ENCODE peak calls at places on chromosomes 2 and 18, in eight cellular contexts. Z is thoracic aorta; L is A549; X is spleen; M is CD8-positive, alpha-beta memory T cell; F is PC-9; G is aorta; D is naive thymus-derived CD4-positive, alpha-beta T cell. R is an unnamed sample. For H3K4me1, the result is how much of the 10 kb centered on the place peaks cover.

GRCh38 chr2:124804014-124804940 is 779.2 kb downstream of the CNTNAP5 start:
- DNase-seq in Z (no peak), L (peak), X (no peak), M (no peak), F (no peak), G (no peak), D (no peak), R (no peak)

GRCh38 chr2:143034292-143035074 is 94.7 kb upstream of the ARHGAP15 start:
- DNase-seq in Z (no peak), L (peak), X (no peak), M (peak), F (peak), G (no peak), D (no peak), R (peak)

GRCh38 chr2:172096661-172097547 is 5.8 kb downstream of the DLX2 start:
- DNase-seq in Z (no peak), L (no peak), X (no peak), M (no peak), F (no peak), G (peak), D (no peak), R (no peak)

GRCh38 chr2:188518391-188518790 is 226.7 kb downstream of the GULP1 start:
- DNase-seq in Z (no peak), L (no peak), X (no peak), M (no peak), F (no peak), G (no peak), D (no peak), R (no peak)

GRCh38 chr2:19787134-19787533 is 114.6 kb downstream of the TTC32 start:
- DNase-seq in Z (no peak), L (no peak), X (no peak), M (no peak), F (peak), G (no peak), D (no peak), R (no peak)

GRCh38 chr18:27728659-27729058 is 448.3 kb downstream of the CDH2 start:
- DNase-seq in Z (no peak), L (no peak), X (no peak), M (no peak), F (no peak), G (no peak), D (no peak), R (no peak)

GRCh38 chr2:124639524-124639923 is 614.4 kb downstream of the CNTNAP5 start:
- DNase-seq in Z (no peak), L (no peak), X (no peak), M (no peak), F (no peak), G (no peak), D (no peak), R (no peak)

GRCh38 chr2:54903736-54904554 is 146.3 kb downstream of the RTN4 start:
- DNase-seq in Z (peak), L (peak), X (no peak), M (peak), F (peak), G (peak), D (no peak), R (no peak)

GRCh38 chr18:59893971-59894370 is 5.8 kb upstream of the PMAIP1 start:
- DNase-seq in Z (no peak), L (no peak), X (no peak), M (no peak), F (no peak), G (no peak), D (no peak), R (no peak)

GRCh38 chr2:227462463-227462951 is 9.4 kb upstream of the AGFG1 start:
- DNase-seq in Z (no peak), L (no peak), X (no peak), M (no peak), F (peak), G (no peak), D (no peak), R (no peak)

GRCh38 chr2:224781400-224781799 is 65.2 kb upstream of the CCDC195 start:
- DNase-seq in Z (no peak), L (no peak), X (no peak), M (no peak), F (no peak), G (no peak), D (no peak), R (no peak)

GRCh38 chr18:31112804-31113203 is 10.6 kb upstream of the DSC2 start:
- DNase-seq in Z (no peak), L (no peak), X (no peak), M (no peak), F (no peak), G (no peak), D (no peak), R (no peak)

GRCh38 chr2:207768891-207769596 is 662 bp downstream of the FZD5 start:
- DNase-seq in Z (no peak), L (peak), X (peak), M (no peak), F (peak), G (no peak), D (no peak), R (no peak)

GRCh38 chr18:62505669-62506494 is 16.9 kb upstream of the ZCCHC2 start:
- DNase-seq in Z (no peak), L (no peak), X (peak), M (no peak), F (no peak), G (no peak), D (no peak), R (no peak)

GRCh38 chr2:86020984-86021383 is 84.7 kb downstream of the POLR1A start:
- DNase-seq in Z (no peak), L (no peak), X (peak), M (no peak), F (no peak), G (peak), D (no peak), R (no peak)

GRCh38 chr2:14072338-14072737 is 560.2 kb upstream of the LRATD1 start:
- DNase-seq in Z (no peak), L (no peak), X (no peak), M (no peak), F (peak), G (no peak), D (no peak), R (no peak)

GRCh38 chr18:77495982-77496690 is 246.5 kb downstream of the GALR1 start:
- DNase-seq in Z (no peak), L (no peak), X (no peak), M (no peak), F (no peak), G (no peak), D (no peak), R (no peak)

GRCh38 chr2:104766683-104767082 is 87.2 kb upstream of the POU3F3 start:
- DNase-seq in Z (no peak), L (no peak), X (no peak), M (no peak), F (no peak), G (no peak), D (no peak), R (no peak)

GRCh38 chr2:72211777-72212515 is 64.3 kb upstream of the CYP26B1 start:
- DNase-seq in Z (no peak), L (no peak), X (no peak), M (no peak), F (no peak), G (no peak), D (no peak), R (no peak)

GRCh38 chr2:225737556-225737955 is 338.0 kb downstream of the NYAP2 start:
- DNase-seq in Z (no peak), L (no peak), X (no peak), M (no peak), F (peak), G (no peak), D (no peak), R (no peak)

GRCh38 chr2:161358838-161359237 is 50.6 kb downstream of the PSMD14 start:
- DNase-seq in Z (no peak), L (no peak), X (no peak), M (no peak), F (no peak), G (no peak), D (no peak), R (no peak)

GRCh38 chr18:45050712-45051639 is 370.3 kb downstream of the SETBP1 start:
- DNase-seq in Z (no peak), L (peak), X (no peak), M (no peak), F (peak), G (no peak), D (no peak), R (no peak)

GRCh38 chr2:100554788-100555407 is 7.9 kb upstream of the PDCL3 start:
- DNase-seq in Z (no peak), L (no peak), X (peak), M (peak), F (no peak), G (no peak), D (peak), R (no peak)

GRCh38 chr18:23267447-23267776 is 132.1 kb downstream of the CABLES1 start:
- DNase-seq in Z (no peak), L (no peak), X (no peak), M (no peak), F (no peak), G (no peak), D (no peak), R (no peak)

GRCh38 chr18:42030586-42031182 is 75.7 kb downstream of the PIK3C3 start:
- DNase-seq in Z (no peak), L (peak), X (no peak), M (no peak), F (no peak), G (no peak), D (no peak), R (no peak)

GRCh38 chr2:285506-285905 is 2.4 kb downstream of the ALKAL2 start:
- DNase-seq in Z (no peak), L (no peak), X (no peak), M (no peak), F (no peak), G (no peak), D (no peak), R (no peak)

GRCh38 chr2:190550137-190550536 is 15.6 kb upstream of the NEMP2 start:
- DNase-seq in Z (no peak), L (no peak), X (no peak), M (no peak), F (no peak), G (no peak), D (no peak), R (no peak)

GRCh38 chr2:190547914-190548313 is 13.4 kb upstream of the NEMP2 start:
- DNase-seq in Z (no peak), L (no peak), X (no peak), M (no peak), F (no peak), G (no peak), D (no peak), R (no peak)

GRCh38 chr2:190546734-190547133 is 12.2 kb upstream of the NEMP2 start:
- DNase-seq in Z (no peak), L (no peak), X (no peak), M (no peak), F (no peak), G (no peak), D (no peak), R (no peak)

GRCh38 chr2:190545082-190545481 is 10.6 kb upstream of the NEMP2 start:
- DNase-seq in Z (no peak), L (no peak), X (no peak), M (no peak), F (no peak), G (no peak), D (no peak), R (no peak)

GRCh38 chr2:190545756-190546385 is 11.3 kb upstream of the NEMP2 start:
- DNase-seq in Z (no peak), L (no peak), X (no peak), M (no peak), F (no peak), G (no peak), D (no peak), R (no peak)
- H3K27ac ChIP-seq in Z (peak), L (no peak), X (no peak), M (no peak), F (no peak), G (peak), D (no peak), R (no peak)

GRCh38 chr2:127413200-127413599 is 5.0 kb upstream of the PROC start:
- DNase-seq in Z (no peak), L (no peak), X (no peak), M (no peak), F (no peak), G (no peak), D (no peak), R (no peak)

GRCh38 chr2:127408004-127408806 is 10.0 kb upstream of the PROC start:
- DNase-seq in Z (peak), L (peak), X (peak), M (peak), F (peak), G (peak), D (peak), R (peak)

GRCh38 chr2:127408807-127409099 is 9.5 kb upstream of the PROC start:
- DNase-seq in Z (no peak), L (no peak), X (no peak), M (no peak), F (no peak), G (no peak), D (no peak), R (no peak)

GRCh38 chr2:127411609-127412370 is 6.4 kb upstream of the PROC start:
- DNase-seq in Z (no peak), L (peak), X (peak), M (no peak), F (peak), G (no peak), D (no peak), R (no peak)

DNA sequence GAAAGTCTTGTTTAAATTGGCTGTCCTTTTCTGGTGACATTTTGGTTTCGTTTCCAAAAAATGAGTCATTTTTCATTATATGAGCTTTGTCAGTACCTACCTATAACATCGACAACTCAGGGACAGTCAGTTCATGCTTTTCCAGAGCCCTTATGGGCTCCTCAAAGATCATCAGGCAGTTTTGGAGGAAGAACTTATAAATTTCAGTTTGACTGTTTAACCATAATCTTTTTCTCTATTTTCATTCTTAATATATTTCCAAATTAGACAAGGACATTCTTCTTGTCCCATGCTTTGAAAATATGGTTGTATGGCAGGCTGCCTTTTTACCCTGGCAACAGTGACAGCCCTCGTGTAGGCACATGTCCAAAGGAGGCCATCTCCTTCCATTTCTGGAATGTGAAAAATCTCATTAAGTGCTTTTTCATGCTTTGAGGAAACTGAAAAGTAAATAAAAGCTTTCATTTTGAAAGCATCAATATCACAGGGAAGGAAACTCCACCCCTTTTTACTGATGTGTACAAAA is 7.3 kb upstream of the PROC start:
- DNase-seq in Z (no peak), L (peak), X (peak), M (no peak), F (peak), G (no peak), D (no peak), R (no peak)
- H3K4me1 ChIP-seq in Z (half or more), L (half or more), X (half or more), M (under half), F (half or more), G (under half), D (under half), R (under half)

GRCh38 chr2:68193144-68193543 is 35.5 kb downstream of the PNO1 start:
- DNase-seq in Z (no peak), L (no peak), X (no peak), M (no peak), F (no peak), G (no peak), D (no peak), R (no peak)
- H3K27ac ChIP-seq in Z (peak), L (peak), X (no peak), M (no peak), F (peak), G (no peak), D (peak), R (no peak)

GRCh38 chr2:63051795-63052333 is 1.2 kb downstream of the OTX1 start:
- DNase-seq in Z (no peak), L (no peak), X (no peak), M (no peak), F (no peak), G (no peak), D (no peak), R (no peak)
- H3K4me1 ChIP-seq in Z (half or more), L (under half), X (half or more), M (under half), F (under half), G (under half), D (under half), R (half or more)

GRCh38 chr2:233061591-233062446 is 1.7 kb downstream of the INPP5D start:
- DNase-seq in Z (no peak), L (no peak), X (peak), M (no peak), F (no peak), G (peak), D (no peak), R (no peak)

GRCh38 chr2:233063976-233064411 is 3.9 kb downstream of the INPP5D start:
- DNase-seq in Z (no peak), L (no peak), X (peak), M (no peak), F (no peak), G (no peak), D (no peak), R (no peak)

GRCh38 chr2:233062447-233062842 is 2.3 kb downstream of the INPP5D start:
- DNase-seq in Z (no peak), L (no peak), X (peak), M (no peak), F (no peak), G (peak), D (no peak), R (no peak)

GRCh38 chr2:233063269-233063975 is 3.3 kb downstream of the INPP5D start:
- DNase-seq in Z (no peak), L (no peak), X (peak), M (no peak), F (no peak), G (peak), D (no peak), R (no peak)

GRCh38 chr2:233062946-233063268 is 2.8 kb downstream of the INPP5D start:
- DNase-seq in Z (no peak), L (no peak), X (peak), M (no peak), F (no peak), G (no peak), D (no peak), R (no peak)
- H3K27ac ChIP-seq in Z (no peak), L (no peak), X (peak), M (no peak), F (no peak), G (no peak), D (peak), R (peak)

DNA sequence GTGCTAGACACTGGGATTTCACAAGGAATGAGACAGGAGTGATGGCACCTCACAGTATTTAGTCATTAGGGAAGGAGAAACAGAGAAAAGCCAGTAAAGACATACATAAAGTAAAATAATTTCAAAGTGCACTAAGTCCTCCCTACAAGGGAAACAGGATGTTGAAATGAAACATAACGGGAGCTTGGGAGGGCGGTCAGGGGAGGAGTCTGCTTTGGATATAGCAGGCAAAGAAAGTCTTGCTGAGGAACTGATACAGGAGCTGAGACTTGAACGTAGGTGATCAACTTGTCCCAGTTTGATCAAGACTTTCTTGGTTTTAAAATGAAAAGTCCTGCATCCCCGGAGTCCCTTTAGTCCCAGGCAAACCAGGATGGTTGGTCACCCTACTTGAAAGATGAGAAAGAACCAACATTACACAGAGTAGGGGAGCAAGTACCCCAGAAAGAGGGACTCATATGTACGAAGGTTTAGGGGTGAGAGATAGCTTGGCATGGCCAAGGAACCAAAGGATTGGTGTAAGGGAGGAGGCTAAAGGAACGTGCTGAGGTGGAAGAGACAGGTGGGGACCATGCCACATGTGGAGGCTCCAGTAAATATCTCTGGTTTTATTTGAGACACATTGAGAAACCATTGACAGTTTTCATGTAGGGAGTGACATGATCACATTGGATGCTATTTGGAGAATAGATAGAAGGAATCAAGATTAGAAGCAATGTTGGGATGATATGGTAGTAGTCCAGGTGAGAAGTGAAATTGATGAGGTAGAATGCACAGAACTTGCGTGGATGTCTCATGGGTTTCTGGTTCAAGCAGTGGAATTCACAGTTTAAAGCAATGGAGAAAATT is 28.4 kb downstream of the FBXO48 start:
- DNase-seq in Z (no peak), L (no peak), X (no peak), M (no peak), F (no peak), G (no peak), D (no peak), R (no peak)
- H3K4me1 ChIP-seq in Z (under half), L (under half), X (under half), M (under half), F (under half), G (under half), D (under half), R (under half)

GRCh38 chr2:27077231-27077630 is 1.2 kb upstream of the EMILIN1 start:
- DNase-seq in Z (no peak), L (no peak), X (peak), M (no peak), F (no peak), G (no peak), D (no peak), R (no peak)

GRCh38 chr2:27079233-27080139 is 1.1 kb downstream of the EMILIN1 start:
- DNase-seq in Z (no peak), L (no peak), X (no peak), M (no peak), F (no peak), G (no peak), D (no peak), R (no peak)

GRCh38 chr2:27080603-27080938 is 2.2 kb downstream of the EMILIN1 start:
- DNase-seq in Z (no peak), L (no peak), X (peak), M (no peak), F (no peak), G (peak), D (no peak), R (no peak)

GRCh38 chr2:27080140-27080469 is 1.7 kb downstream of the EMILIN1 start:
- DNase-seq in Z (no peak), L (no peak), X (peak), M (no peak), F (no peak), G (no peak), D (no peak), R (no peak)

GRCh38 chr2:27078267-27079194 is at the start of gene EMILIN1:
- DNase-seq in Z (peak), L (no peak), X (peak), M (no peak), F (no peak), G (peak), D (no peak), R (no peak)
- H3K27ac ChIP-seq in Z (peak), L (no peak), X (peak), M (no peak), F (no peak), G (peak), D (no peak), R (no peak)

DNA sequence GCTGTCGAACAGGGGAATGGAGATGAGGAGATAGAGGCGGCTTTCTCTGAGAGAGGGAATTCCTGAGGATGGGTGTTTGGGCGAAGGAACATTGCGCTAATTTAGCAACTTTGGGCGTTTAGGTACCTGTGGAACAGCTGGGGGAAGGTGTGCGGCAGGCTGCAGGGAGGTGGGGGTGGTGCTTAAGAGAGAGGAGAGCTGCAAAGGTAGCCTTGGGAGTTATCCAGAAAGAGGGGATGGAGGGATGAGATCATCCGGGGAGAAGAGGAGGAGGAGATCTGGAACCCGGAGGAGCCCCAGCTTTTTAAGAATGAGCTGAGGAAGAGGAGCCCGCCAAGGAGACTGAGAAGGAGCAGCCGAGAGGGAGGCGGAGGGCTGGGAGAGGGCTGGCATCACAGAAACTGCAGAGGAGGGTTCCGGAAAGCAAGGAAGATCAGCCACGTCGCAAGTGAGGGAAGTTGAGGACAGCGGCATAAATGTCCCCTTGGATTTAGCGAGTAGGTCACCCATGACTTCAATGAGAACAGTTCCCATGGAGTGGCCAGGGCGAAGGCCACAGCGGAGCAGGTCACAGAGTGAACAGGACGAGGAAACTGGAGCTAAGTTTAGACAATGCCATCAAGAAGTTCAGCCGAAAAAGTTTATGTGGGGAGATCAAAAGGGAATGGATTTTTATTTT is 174.7 kb downstream of the KLHL29 start:
- DNase-seq in Z (no peak), L (no peak), X (no peak), M (no peak), F (no peak), G (no peak), D (no peak), R (no peak)
- H3K4me1 ChIP-seq in Z (under half), L (under half), X (under half), M (under half), F (under half), G (under half), D (under half), R (under half)